ENCODE peak calls at places on chromosomes 4 and X, in nine cellular contexts. E is NCI-H1417, Z is B cell, U is H9, R is GM12892, I is HAP-1, M is NAMALWA, Q is Caki2, V is T-cell. X is an unnamed sample.

GRCh38 chr4:92304636-92305035 is 870 bp downstream of the GRID2 start:
- DNase-seq in V (no peak), M (no peak), U (peak), Q (peak), R (no peak), Z (peak), E (no peak), I (no peak), X (no peak)

GRCh38 chrX:497201-497710 is 110.5 kb upstream of the PPP2R3B start:
- DNase-seq in R (no peak), I (no peak), Q (no peak), E (no peak), V (no peak), Z (no peak), M (no peak), U (no peak), X (no peak)

GRCh38 chr4:186651624-186652023 is 72.0 kb downstream of the FAT1 start:
- DNase-seq in V (no peak), I (peak), M (no peak), E (no peak), Z (no peak), R (no peak), Q (no peak), U (no peak), X (no peak)

GRCh38 chr4:13647012-13647411 is 19.5 kb upstream of the BOD1L1 start:
- DNase-seq in M (no peak), Z (no peak), U (no peak), E (no peak), V (no peak), R (no peak), Q (no peak), I (no peak), X (no peak)

GRCh38 chrX:66728818-66729271 is 90.0 kb upstream of the EDA2R start:
- DNase-seq in U (peak), R (peak), V (peak), Q (peak), Z (no peak), M (peak), E (no peak), I (peak), X (peak)

GRCh38 chrX:100687546-100687945 is 43.5 kb downstream of the SRPX2 start:
- DNase-seq in E (no peak), I (no peak), V (no peak), U (no peak), Q (no peak), R (peak), M (no peak), Z (no peak), X (no peak)

GRCh38 chrX:39476596-39476995 is 621.2 kb downstream of the BCOR start:
- DNase-seq in U (peak), M (no peak), R (no peak), E (no peak), Z (no peak), Q (no peak), I (no peak), V (no peak), X (no peak)

GRCh38 chrX:85309717-85310116 is 65.9 kb downstream of the ZNF711 start:
- DNase-seq in I (peak), E (no peak), Z (no peak), M (peak), V (no peak), Q (no peak), R (no peak), U (peak), X (no peak)

GRCh38 chrX:110444996-110445395 is 86.3 kb downstream of the RTL9 start:
- DNase-seq in V (no peak), R (no peak), I (no peak), U (no peak), Z (no peak), M (no peak), Q (no peak), E (no peak), X (no peak)

GRCh38 chrX:20144491-20144890 is 2.9 kb upstream of the EIF1AX start:
- DNase-seq in U (no peak), M (no peak), I (no peak), Q (no peak), Z (no peak), E (no peak), R (no peak), V (no peak), X (no peak)

GRCh38 chr4:53573696-53574095 is 17.6 kb downstream of the LNX1 start:
- DNase-seq in E (no peak), R (no peak), Z (no peak), I (no peak), M (no peak), U (no peak), Q (no peak), V (no peak), X (no peak)

GRCh38 chrX:41167888-41168287 is 82.6 kb downstream of the USP9X start:
- DNase-seq in Q (no peak), R (no peak), U (no peak), Z (no peak), I (no peak), E (no peak), V (no peak), M (no peak), X (no peak)

GRCh38 chrX:146278381-146278780 is 460.8 kb downstream of the SLITRK2 start:
- DNase-seq in Q (no peak), Z (no peak), U (peak), I (no peak), M (peak), R (no peak), V (no peak), E (peak), X (no peak)

GRCh38 chr4:70544279-70544870 is 26.0 kb downstream of the AMTN start:
- DNase-seq in R (no peak), M (peak), I (no peak), E (peak), V (no peak), Q (peak), Z (no peak), U (no peak), X (no peak)

GRCh38 chr4:23680616-23681518 is 209.0 kb downstream of the PPARGC1A start:
- DNase-seq in U (no peak), I (no peak), R (no peak), M (no peak), V (no peak), E (no peak), Z (no peak), Q (no peak), X (no peak)

GRCh38 chrX:130726661-130727060 is 176.3 kb downstream of the ENOX2 start:
- DNase-seq in M (no peak), U (no peak), E (no peak), I (no peak), R (no peak), Q (no peak), Z (no peak), V (no peak), X (no peak)

GRCh38 chrX:15334561-15334960 is 762 bp downstream of the PIGA start:
- DNase-seq in U (no peak), V (peak), Z (no peak), Q (peak), R (no peak), M (peak), I (no peak), E (no peak), X (no peak)

GRCh38 chr4:150664935-150665334 is 83.0 kb downstream of the MAB21L2 start:
- DNase-seq in Z (no peak), I (no peak), Q (no peak), V (no peak), U (no peak), E (no peak), M (no peak), R (no peak), X (no peak)

GRCh38 chrX:134186362-134187121 is 50.4 kb upstream of the CCDC160 start:
- DNase-seq in Q (no peak), M (peak), R (no peak), I (peak), Z (no peak), V (peak), E (no peak), U (no peak), X (no peak)

GRCh38 chr4:152673489-152673888 is 6.3 kb downstream of the TMEM154 start:
- DNase-seq in V (no peak), M (no peak), I (no peak), Q (no peak), Z (no peak), U (no peak), R (no peak), E (no peak), X (no peak)

GRCh38 chr4:142265536-142265935 is 580.6 kb downstream of the INPP4B start:
- DNase-seq in Q (no peak), Z (no peak), M (no peak), V (no peak), U (no peak), I (no peak), E (no peak), R (no peak), X (no peak)

GRCh38 chr4:89619230-89619962 is 217.6 kb downstream of the SNCA start:
- DNase-seq in R (no peak), Z (no peak), M (no peak), Q (no peak), E (no peak), V (no peak), U (no peak), I (no peak), X (no peak)

GRCh38 chr4:169164669-169165415 is 105.9 kb downstream of the SH3RF1 start:
- DNase-seq in I (no peak), R (no peak), U (no peak), Q (peak), E (no peak), V (no peak), M (no peak), Z (no peak), X (no peak)

GRCh38 chrX:2549874-2550273 is 49.1 kb upstream of the DHRSX start:
- DNase-seq in R (no peak), Z (no peak), I (peak), V (no peak), U (no peak), Q (no peak), E (peak), M (no peak), X (no peak)

GRCh38 chrX:71170660-71171059 is 26.0 kb downstream of the NLGN3 start:
- DNase-seq in Q (no peak), M (no peak), R (no peak), E (no peak), I (no peak), Z (no peak), V (no peak), U (no peak), X (no peak)

GRCh38 chr4:148786699-148787098 is 344.5 kb upstream of the NR3C2 start:
- DNase-seq in E (no peak), R (no peak), I (peak), M (no peak), Z (no peak), U (no peak), Q (no peak), V (no peak), X (no peak)

GRCh38 chr4:159075531-159075932 is 27.3 kb upstream of the RAPGEF2 start:
- DNase-seq in R (no peak), M (no peak), V (no peak), I (no peak), U (no peak), Z (no peak), E (no peak), Q (no peak), X (no peak)

GRCh38 chr4:54961357-54961975 is 163.9 kb downstream of the KDR start:
- DNase-seq in R (no peak), E (peak), I (peak), Q (no peak), V (no peak), M (peak), U (no peak), Z (no peak), X (no peak)

GRCh38 chr4:113547487-113548042 is 214.0 kb downstream of the CAMK2D start:
- DNase-seq in U (peak), Z (peak), V (peak), E (peak), I (peak), M (peak), Q (peak), R (peak), X (peak)

GRCh38 chrX:97860206-97860605 is 976.5 kb downstream of the RPA4 start:
- DNase-seq in E (no peak), M (no peak), R (no peak), I (peak), V (no peak), Q (peak), Z (no peak), U (no peak), X (no peak)

GRCh38 chr4:119570401-119570800 is 58.2 kb downstream of the PDE5A start:
- DNase-seq in Z (no peak), I (no peak), Q (no peak), V (no peak), R (no peak), U (no peak), M (no peak), E (no peak), X (no peak)

GRCh38 chr4:185512516-185512915 is 22.8 kb downstream of the PDLIM3 start:
- DNase-seq in I (no peak), E (no peak), Z (no peak), U (no peak), R (no peak), V (no peak), Q (no peak), M (no peak), X (no peak)

GRCh38 chr4:17812125-17812524 is 1.3 kb downstream of the NCAPG start:
- DNase-seq in R (no peak), M (peak), Z (no peak), E (no peak), I (no peak), U (no peak), V (no peak), Q (no peak), X (no peak)

X was measured in left lung.